ENCODE peak calls at places on chromosomes 7 and 10, in five cellular contexts. Q is activated naive CD4-positive, alpha-beta T cell; I is activated T-helper 1 cell treated with Interleukin-2 at 50 U/mL for 16 hours; S is GM20000; K is GM03348. Z is an unnamed sample.

GRCh38 chr7:139699640-139700504 is 77.9 kb downstream of the HIPK2 start:
- DNase-seq in Q (no peak), I (no peak), S (no peak), K (no peak), Z (no peak)

GRCh38 chr10:132855889-132856288 is 69.9 kb upstream of the NKX6-2 start:
- DNase-seq in Q (no peak), I (no peak), S (no peak), K (no peak), Z (no peak)

GRCh38 chr7:149217570-149217969 is 21.9 kb upstream of the ZNF212 start:
- DNase-seq in Q (no peak), I (no peak), S (no peak), K (no peak), Z (no peak)

GRCh38 chr7:141483044-141483443 is 68.2 kb upstream of the AGK start:
- DNase-seq in Q (no peak), I (no peak), S (no peak), K (no peak), Z (no peak)

GRCh38 chr7:46557295-46557711 is 636.2 kb upstream of the IGFBP3 start:
- DNase-seq in Q (no peak), I (no peak), S (no peak), K (no peak), Z (no peak)

GRCh38 chr10:3470191-3470590 is 297.6 kb upstream of the PITRM1 start:
- DNase-seq in Q (no peak), I (no peak), S (no peak), K (no peak), Z (no peak)

GRCh38 chr10:14487511-14487909 is 156.8 kb upstream of the FRMD4A start:
- DNase-seq in Q (no peak), I (no peak), S (no peak), K (no peak), Z (no peak)

GRCh38 chr10:34885901-34886300 is 70.8 kb upstream of the PARD3 start:
- DNase-seq in Q (no peak), I (no peak), S (no peak), K (no peak), Z (no peak)

GRCh38 chr10:118568327-118568848 is 27.1 kb downstream of the PRLHR start:
- DNase-seq in Q (peak; percentile 14), I (no peak), S (peak; percentile 63), K (peak; percentile 81), Z (peak; percentile 86)

GRCh38 chr10:80786322-80786721 is 248.6 kb downstream of the SH2D4B start:
- DNase-seq in Q (no peak), I (no peak), S (no peak), K (no peak), Z (no peak)

GRCh38 chr10:27611209-27611608 is 107.1 kb downstream of the RAB18 start:
- DNase-seq in Q (no peak), I (no peak), S (no peak), K (peak; percentile 70), Z (no peak)

GRCh38 chr7:73340514-73340913 is 12.6 kb downstream of the FKBP6 start:
- DNase-seq in Q (no peak), I (no peak), S (no peak), K (no peak), Z (no peak)

GRCh38 chr10:58577394-58577793 is 64.7 kb downstream of the BICC1 start:
- DNase-seq in Q (no peak), I (no peak), S (no peak), K (peak; percentile 58), Z (no peak)

GRCh38 chr7:74480861-74481417 is 27.2 kb downstream of the GTF2IRD1 start:
- DNase-seq in Q (no peak), I (no peak), S (no peak), K (peak; percentile 80), Z (no peak)

GRCh38 chr10:15789793-15790525 is 70.2 kb upstream of the ITGA8 start:
- DNase-seq in Q (no peak), I (no peak), S (no peak), K (peak; percentile 68), Z (no peak)

GRCh38 chr10:50850576-50851340 is 34.7 kb downstream of the A1CF start:
- DNase-seq in Q (no peak), I (no peak), S (no peak), K (no peak), Z (no peak)

GRCh38 chr7:39507866-39508551 is 58.2 kb upstream of the YAE1 start:
- DNase-seq in Q (no peak), I (no peak), S (no peak), K (no peak), Z (no peak)

GRCh38 chr10:34157501-34157900 is 657.6 kb downstream of the PARD3 start:
- DNase-seq in Q (no peak), I (no peak), S (no peak), K (peak; percentile 19), Z (no peak)